ENCODE peak calls at places on chromosomes 13 and 19, in six cellular contexts. H is bronchial epithelial cell, M is AG04450, A is MCF 10A, N is stomach, C is sigmoid colon. L is an unnamed sample.

GRCh38 chr13:101127741-101128353 is 288.5 kb downstream of the NALCN start:
- DNase-seq in H (peak; percentile 61), M (peak; percentile 13), A (peak; percentile 73), N (no peak), C (no peak), L (peak; percentile 65)

GRCh38 chr19:5369962-5370367 is 29.4 kb upstream of the PTPRS start:
- DNase-seq in H (peak; percentile 20), M (no peak), A (peak; percentile 66), N (peak; percentile 69), C (no peak), L (peak; percentile 20)

GRCh38 chr19:2188708-2189385 is 25.1 kb downstream of the DOT1L start:
- DNase-seq in H (peak; percentile 59), M (peak; percentile 15), A (no peak), N (no peak), C (no peak), L (peak; percentile 65)

GRCh38 chr13:23510979-23511735 is 59.1 kb upstream of the TNFRSF19 start:
- DNase-seq in H (peak; percentile 52), M (no peak), A (peak; percentile 28), N (no peak), C (no peak), L (peak; percentile 54)

GRCh38 chr19:12689581-12690216 is 1.9 kb downstream of the GNG14 start:
- DNase-seq in H (no peak), M (no peak), A (no peak), N (no peak), C (no peak), L (no peak)

GRCh38 chr13:110028838-110029621 is 242.6 kb upstream of the IRS2 start:
- DNase-seq in H (no peak), M (no peak), A (no peak), N (no peak), C (no peak), L (no peak)

GRCh38 chr19:54011507-54012211 is 20.2 kb downstream of the CACNG6 start:
- DNase-seq in H (no peak), M (no peak), A (no peak), N (no peak), C (no peak), L (no peak)

GRCh38 chr19:41646589-41647204 is 19.8 kb upstream of the CEACAM4 start:
- DNase-seq in H (no peak), M (no peak), A (peak; percentile 14), N (no peak), C (no peak), L (no peak)

GRCh38 chr13:82905071-82905470 is 977.2 kb downstream of the SLITRK1 start:
- DNase-seq in H (peak; percentile 46), M (no peak), A (no peak), N (no peak), C (no peak), L (peak; percentile 77)

GRCh38 chr19:43784981-43785808 is 4.4 kb upstream of the KCNN4 start:
- DNase-seq in H (peak; percentile 67), M (peak; percentile 29), A (peak; percentile 89), N (peak; percentile 58), C (no peak), L (peak; percentile 79)

GRCh38 chr19:15124572-15125231 is 17.5 kb downstream of the SYDE1 start:
- DNase-seq in H (no peak), M (no peak), A (peak; percentile 16), N (peak; percentile 55), C (peak; percentile 76), L (peak; percentile 36)

GRCh38 chr13:98473135-98473791 is 103.6 kb downstream of the STK24 start:
- DNase-seq in H (no peak), M (no peak), A (no peak), N (no peak), C (peak; percentile 56), L (no peak)

GRCh38 chr13:111949311-111949710 is 117.6 kb upstream of the SOX1 start:
- DNase-seq in H (no peak), M (no peak), A (no peak), N (peak; percentile 10), C (no peak), L (no peak)

GRCh38 chr13:47957073-47957472 is 44.0 kb downstream of the SUCLA2 start:
- DNase-seq in H (no peak), M (no peak), A (no peak), N (no peak), C (no peak), L (no peak)

GRCh38 chr19:33796164-33797100 is at the start of gene KCTD15:
- DNase-seq in H (no peak), M (no peak), A (peak; percentile 53), N (peak; percentile 51), C (no peak), L (peak; percentile 57)

GRCh38 chr19:39833464-39834286 is at the start of gene DYRK1B:
- DNase-seq in H (peak; percentile 90), M (peak; percentile 96), A (peak; percentile 92), N (peak; percentile 99), C (peak; percentile 99), L (peak; percentile 98)

GRCh38 chr13:90834700-90835099 is 512.8 kb upstream of the MIR17HG start:
- DNase-seq in H (no peak), M (no peak), A (no peak), N (no peak), C (no peak), L (no peak)

GRCh38 chr19:10419646-10420443 is 493 bp upstream of the PDE4A start:
- DNase-seq in H (no peak), M (no peak), A (peak; percentile 58), N (no peak), C (no peak), L (peak; percentile 53)

GRCh38 chr19:47340477-47341208 is 8.5 kb upstream of the DHX34 start:
- DNase-seq in H (no peak), M (no peak), A (no peak), N (no peak), C (no peak), L (no peak)

GRCh38 chr19:56547535-56547934 is 8.8 kb downstream of the ZFP28 start:
- DNase-seq in H (no peak), M (no peak), A (no peak), N (no peak), C (no peak), L (no peak)

GRCh38 chr13:97460004-97460756 is 26.2 kb downstream of the RAP2A start:
- DNase-seq in H (no peak), M (no peak), A (no peak), N (no peak), C (no peak), L (no peak)

GRCh38 chr13:107870400-107870799 is 344.9 kb downstream of the LIG4 start:
- DNase-seq in H (no peak), M (no peak), A (no peak), N (no peak), C (no peak), L (no peak)

GRCh38 chr19:39982883-39983282 is 11.9 kb downstream of the PSMC4 start:
- DNase-seq in H (no peak), M (no peak), A (no peak), N (no peak), C (no peak), L (no peak)

GRCh38 chr13:42047561-42048322 is 706 bp upstream of the DGKH start:
- DNase-seq in H (peak; percentile 82), M (no peak), A (peak; percentile 82), N (peak; percentile 57), C (peak; percentile 70), L (peak; percentile 82)

GRCh38 chr19:33804021-33804799 is 7.5 kb downstream of the KCTD15 start:
- DNase-seq in H (peak; percentile 86), M (no peak), A (peak; percentile 94), N (peak; percentile 95), C (peak; percentile 94), L (peak; percentile 90)

GRCh38 chr13:35481777-35482176 is 5.3 kb upstream of the MAB21L1 start:
- DNase-seq in H (no peak), M (no peak), A (no peak), N (no peak), C (no peak), L (no peak)

GRCh38 chr19:53196777-53197396 is 3.7 kb upstream of the ZNF665 start:
- DNase-seq in H (peak; percentile 69), M (peak; percentile 60), A (no peak), N (peak; percentile 99), C (peak; percentile 99), L (peak; percentile 94)

GRCh38 chr13:84191199-84191598 is 308.9 kb upstream of the SLITRK1 start:
- DNase-seq in H (no peak), M (no peak), A (no peak), N (no peak), C (no peak), L (no peak)

GRCh38 chr13:81142306-81142999 is 801.5 kb upstream of the SPRY2 start:
- DNase-seq in H (no peak), M (no peak), A (no peak), N (no peak), C (no peak), L (peak; percentile 8)

GRCh38 chr19:38173324-38174041 is 50.5 kb downstream of the DPF1 start:
- DNase-seq in H (peak; percentile 86), M (no peak), A (peak; percentile 99), N (peak; percentile 28), C (no peak), L (peak; percentile 97)
- TF ChIP-seq CTCF in H (no peak), M (no peak), A (no peak), N (no peak), C (no peak), L (no peak)

GRCh38 chr19:6481541-6482342 is at the start of gene DENND1C:
- DNase-seq in H (no peak), M (no peak), A (peak; percentile 27), N (peak; percentile 52), C (no peak), L (no peak)
- TF ChIP-seq CTCF in H (peak; percentile 5), M (peak; percentile 51), A (peak; percentile 26), N (no peak), C (no peak), L (no peak)

GRCh38 chr13:66845393-66845792 is 384.7 kb downstream of the PCDH9 start:
- DNase-seq in H (no peak), M (no peak), A (no peak), N (no peak), C (no peak), L (no peak)

GRCh38 chr13:66844933-66845332 is 385.2 kb downstream of the PCDH9 start:
- DNase-seq in H (no peak), M (no peak), A (no peak), N (no peak), C (no peak), L (no peak)

GRCh38 chr13:66847541-66847940 is 382.6 kb downstream of the PCDH9 start:
- DNase-seq in H (no peak), M (no peak), A (no peak), N (no peak), C (no peak), L (no peak)

GRCh38 chr13:66853559-66853958 is 376.6 kb downstream of the PCDH9 start:
- DNase-seq in H (peak; percentile 95), M (no peak), A (peak; percentile 29), N (no peak), C (no peak), L (peak; percentile 88)

DNA sequence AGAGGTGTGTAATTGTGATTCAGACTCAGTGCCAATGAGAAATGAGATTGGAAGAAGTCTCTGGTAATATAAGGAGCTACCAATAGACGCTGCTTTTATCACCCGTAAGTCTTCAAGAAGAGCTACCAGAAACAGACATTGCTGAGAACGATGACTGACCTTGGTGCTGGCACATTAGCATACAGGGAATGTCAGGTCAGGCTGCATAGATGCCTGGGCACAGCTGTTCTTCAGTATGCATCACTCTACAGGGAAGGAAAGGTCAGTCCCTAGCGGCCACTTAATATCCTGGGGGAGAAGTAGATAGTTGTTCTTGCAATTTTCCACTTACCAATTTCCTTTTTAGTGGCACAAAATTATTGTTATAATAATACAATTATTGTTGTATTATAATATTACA is 380.4 kb downstream of the PCDH9 start:
- DNase-seq in H (no peak), M (no peak), A (no peak), N (no peak), C (no peak), L (no peak)
- TF ChIP-seq CTCF in H (no peak), M (no peak), A (no peak), N (no peak), C (no peak), L (no peak)

GRCh38 chr19:18206018-18206417 is 2.2 kb upstream of the RAB3A start:
- DNase-seq in H (no peak), M (no peak), A (no peak), N (no peak), C (no peak), L (no peak)
- TF ChIP-seq CTCF in H (no peak), M (no peak), A (no peak), N (no peak), C (no peak), L (no peak)

L was measured in epithelial cell of esophagus.